ENCODE peak calls at places on chromosomes 6 and 20, in four cellular contexts. One of them, this sample, is unnamed.
A peak's percentile ranks its signal among the peaks of the same experiment; 100 is the strongest.

GRCh38 chr6:106132153-106132698 is 46.1 kb downstream of the PRDM1 start:
- DNase-seq in NCI-H460: no peak
- DNase-seq in NCI-H1436 treated with DMSO at 0.1 percent for 48 hours: no peak
- DNase-seq in stomach: no peak
- DNase-seq in this sample: no peak

GRCh38 chr6:50116797-50117542 is 67.2 kb upstream of the DEFB112 start:
- DNase-seq in NCI-H460: no peak
- DNase-seq in NCI-H1436 treated with DMSO at 0.1 percent for 48 hours: no peak
- DNase-seq in stomach: no peak
- DNase-seq in this sample: no peak

GRCh38 chr6:44386929-44387345 is 569 bp upstream of the CDC5L start:
- DNase-seq in NCI-H460: no peak
- DNase-seq in NCI-H1436 treated with DMSO at 0.1 percent for 48 hours: no peak
- DNase-seq in stomach: no peak
- DNase-seq in this sample: no peak

GRCh38 chr6:104625536-104625935 is 234.2 kb downstream of the HACE1 start:
- DNase-seq in NCI-H460: no peak
- DNase-seq in NCI-H1436 treated with DMSO at 0.1 percent for 48 hours: no peak
- DNase-seq in stomach: no peak
- DNase-seq in this sample: no peak

GRCh38 chr6:43779864-43780260 is 9.9 kb downstream of the VEGFA start:
- DNase-seq in NCI-H460: no peak
- DNase-seq in NCI-H1436 treated with DMSO at 0.1 percent for 48 hours: no peak
- DNase-seq in stomach: peak; percentile 78
- DNase-seq in this sample: no peak

GRCh38 chr6:4299476-4299875 is 164.1 kb upstream of the ECI2 start:
- DNase-seq in NCI-H460: no peak
- DNase-seq in NCI-H1436 treated with DMSO at 0.1 percent for 48 hours: no peak
- DNase-seq in stomach: no peak
- DNase-seq in this sample: no peak

GRCh38 chr6:156720739-156721714 is 56.2 kb upstream of the ARID1B start:
- DNase-seq in NCI-H460: no peak
- DNase-seq in NCI-H1436 treated with DMSO at 0.1 percent for 48 hours: no peak
- DNase-seq in stomach: peak; percentile 73
- DNase-seq in this sample: no peak

GRCh38 chr20:49573900-49574416 is 6.0 kb upstream of the PTGIS start:
- DNase-seq in NCI-H460: no peak
- DNase-seq in NCI-H1436 treated with DMSO at 0.1 percent for 48 hours: no peak
- DNase-seq in stomach: no peak
- DNase-seq in this sample: no peak

GRCh38 chr6:7996538-7997225 is 67.5 kb downstream of the BLOC1S5 start:
- DNase-seq in NCI-H460: no peak
- DNase-seq in NCI-H1436 treated with DMSO at 0.1 percent for 48 hours: no peak
- DNase-seq in stomach: no peak
- DNase-seq in this sample: no peak

GRCh38 chr6:170130201-170130621 is 160.7 kb downstream of the DLL1 start:
- DNase-seq in NCI-H460: no peak
- DNase-seq in NCI-H1436 treated with DMSO at 0.1 percent for 48 hours: no peak
- DNase-seq in stomach: no peak
- DNase-seq in this sample: no peak

GRCh38 chr20:11020712-11021111 is 346.9 kb upstream of the JAG1 start:
- DNase-seq in NCI-H460: no peak
- DNase-seq in NCI-H1436 treated with DMSO at 0.1 percent for 48 hours: no peak
- DNase-seq in stomach: no peak
- DNase-seq in this sample: no peak

GRCh38 chr6:147604373-147604772 is 95.9 kb downstream of the SAMD5 start:
- DNase-seq in NCI-H460: no peak
- DNase-seq in NCI-H1436 treated with DMSO at 0.1 percent for 48 hours: no peak
- DNase-seq in stomach: no peak
- DNase-seq in this sample: no peak

GRCh38 chr6:4703367-4703766 is 72.8 kb upstream of the CDYL start:
- DNase-seq in NCI-H460: no peak
- DNase-seq in NCI-H1436 treated with DMSO at 0.1 percent for 48 hours: no peak
- DNase-seq in stomach: no peak
- DNase-seq in this sample: no peak

GRCh38 chr6:167826230-167827061 is at the start of gene AFDN:
- DNase-seq in NCI-H460: peak; percentile 27
- DNase-seq in NCI-H1436 treated with DMSO at 0.1 percent for 48 hours: no peak
- DNase-seq in stomach: peak; percentile 82
- DNase-seq in this sample: no peak

GRCh38 chr20:46351357-46352058 is 43.2 kb upstream of the CDH22 start:
- DNase-seq in NCI-H460: no peak
- DNase-seq in NCI-H1436 treated with DMSO at 0.1 percent for 48 hours: no peak
- DNase-seq in stomach: no peak
- DNase-seq in this sample: no peak

GRCh38 chr6:36946526-36946925 is 8.0 kb upstream of the PI16 start:
- DNase-seq in NCI-H460: no peak
- DNase-seq in NCI-H1436 treated with DMSO at 0.1 percent for 48 hours: no peak
- DNase-seq in stomach: no peak
- DNase-seq in this sample: no peak

GRCh38 chr6:161817881-161818280 is 544.0 kb upstream of the AGPAT4 start:
- DNase-seq in NCI-H460: no peak
- DNase-seq in NCI-H1436 treated with DMSO at 0.1 percent for 48 hours: no peak
- DNase-seq in stomach: no peak
- DNase-seq in this sample: no peak

GRCh38 chr6:99252421-99252820 is 97.1 kb downstream of the FAXC start:
- DNase-seq in NCI-H460: no peak
- DNase-seq in NCI-H1436 treated with DMSO at 0.1 percent for 48 hours: no peak
- DNase-seq in stomach: no peak
- DNase-seq in this sample: no peak

GRCh38 chr6:97049254-97050004 is 124.9 kb downstream of the KLHL32 start:
- DNase-seq in NCI-H460: no peak
- DNase-seq in NCI-H1436 treated with DMSO at 0.1 percent for 48 hours: no peak
- DNase-seq in stomach: no peak
- DNase-seq in this sample: no peak

GRCh38 chr6:110101885-110102284 is 77.6 kb downstream of the WASF1 start:
- DNase-seq in NCI-H460: no peak
- DNase-seq in NCI-H1436 treated with DMSO at 0.1 percent for 48 hours: no peak
- DNase-seq in stomach: no peak
- DNase-seq in this sample: no peak

GRCh38 chr6:86715676-86716075 is 221.7 kb upstream of the HTR1E start:
- DNase-seq in NCI-H460: no peak
- DNase-seq in NCI-H1436 treated with DMSO at 0.1 percent for 48 hours: no peak
- DNase-seq in stomach: no peak
- DNase-seq in this sample: no peak

GRCh38 chr6:397604-398003 is 6.1 kb downstream of the IRF4 start:
- DNase-seq in NCI-H460: no peak
- DNase-seq in NCI-H1436 treated with DMSO at 0.1 percent for 48 hours: no peak
- DNase-seq in stomach: no peak
- DNase-seq in this sample: no peak

GRCh38 chr6:160733045-160733646 is 31.1 kb downstream of the PLG start:
- DNase-seq in NCI-H460: peak; percentile 31
- DNase-seq in NCI-H1436 treated with DMSO at 0.1 percent for 48 hours: no peak
- DNase-seq in stomach: peak; percentile 28
- DNase-seq in this sample: peak; percentile 4

GRCh38 chr6:4567141-4567540 is 209.1 kb upstream of the CDYL start:
- DNase-seq in NCI-H460: no peak
- DNase-seq in NCI-H1436 treated with DMSO at 0.1 percent for 48 hours: no peak
- DNase-seq in stomach: no peak
- DNase-seq in this sample: no peak

GRCh38 chr6:88135578-88136114 is 30.5 kb downstream of the CNR1 start:
- DNase-seq in NCI-H460: no peak
- DNase-seq in NCI-H1436 treated with DMSO at 0.1 percent for 48 hours: no peak
- DNase-seq in stomach: no peak
- DNase-seq in this sample: no peak

GRCh38 chr6:40588480-40588879 is 1.3 kb upstream of the LRFN2 start:
- DNase-seq in NCI-H460: no peak
- DNase-seq in NCI-H1436 treated with DMSO at 0.1 percent for 48 hours: no peak
- DNase-seq in stomach: no peak
- DNase-seq in this sample: no peak

GRCh38 chr6:32120573-32121059 is 7.4 kb downstream of the ATF6B start:
- DNase-seq in NCI-H460: no peak
- DNase-seq in NCI-H1436 treated with DMSO at 0.1 percent for 48 hours: no peak
- DNase-seq in stomach: no peak
- DNase-seq in this sample: no peak

This sample was measured in NCI-H748 treated with DMSO at 0.1 percent for 48 hours.